ENCODE peak calls at places on chromosomes 7 and 10, in four cellular contexts. One of them, this sample, is unnamed.

GRCh38 chr7:88111136-88111748 is 108.6 kb downstream of the SRI start:
- DNase-seq in naive thymus-derived CD4-positive, alpha-beta T cell: peak; percentile 15
- DNase-seq in AG04450: no peak
- DNase-seq in fibroblast of lung: peak; percentile 73
- DNase-seq in this sample: peak; percentile 12

GRCh38 chr10:73827346-73828089 is 16.1 kb upstream of the NDST2 start:
- DNase-seq in naive thymus-derived CD4-positive, alpha-beta T cell: no peak
- DNase-seq in AG04450: no peak
- DNase-seq in fibroblast of lung: no peak
- DNase-seq in this sample: no peak

GRCh38 chr10:43120116-43120947 is 17.9 kb upstream of the CSGALNACT2 start:
- DNase-seq in naive thymus-derived CD4-positive, alpha-beta T cell: no peak
- DNase-seq in AG04450: no peak
- DNase-seq in fibroblast of lung: no peak
- DNase-seq in this sample: no peak

GRCh38 chr10:119140603-119141245 is 24.8 kb downstream of the SFXN4 start:
- DNase-seq in naive thymus-derived CD4-positive, alpha-beta T cell: no peak
- DNase-seq in AG04450: no peak
- DNase-seq in fibroblast of lung: no peak
- DNase-seq in this sample: no peak

GRCh38 chr10:103745264-103746247 is 109.8 kb downstream of the SH3PXD2A start:
- DNase-seq in naive thymus-derived CD4-positive, alpha-beta T cell: no peak
- DNase-seq in AG04450: no peak
- DNase-seq in fibroblast of lung: no peak
- DNase-seq in this sample: no peak

GRCh38 chr7:115851291-115851690 is 179.3 kb downstream of the TFEC start:
- DNase-seq in naive thymus-derived CD4-positive, alpha-beta T cell: no peak
- DNase-seq in AG04450: peak; percentile 30
- DNase-seq in fibroblast of lung: peak; percentile 83
- DNase-seq in this sample: peak; percentile 27

GRCh38 chr10:132409667-132410028 is 12.6 kb downstream of the PWWP2B start:
- DNase-seq in naive thymus-derived CD4-positive, alpha-beta T cell: no peak
- DNase-seq in AG04450: no peak
- DNase-seq in fibroblast of lung: no peak
- DNase-seq in this sample: no peak

GRCh38 chr7:45690762-45691150 is 116.6 kb downstream of the ADCY1 start:
- DNase-seq in naive thymus-derived CD4-positive, alpha-beta T cell: no peak
- DNase-seq in AG04450: no peak
- DNase-seq in fibroblast of lung: no peak
- DNase-seq in this sample: no peak

GRCh38 chr7:46512901-46513431 is 591.9 kb upstream of the IGFBP3 start:
- DNase-seq in naive thymus-derived CD4-positive, alpha-beta T cell: no peak
- DNase-seq in AG04450: peak; percentile 74
- DNase-seq in fibroblast of lung: peak; percentile 99
- DNase-seq in this sample: no peak

GRCh38 chr10:5550621-5551530 is 26.1 kb downstream of the CALML3 start:
- DNase-seq in naive thymus-derived CD4-positive, alpha-beta T cell: no peak
- DNase-seq in AG04450: no peak
- DNase-seq in fibroblast of lung: peak; percentile 32
- DNase-seq in this sample: no peak

GRCh38 chr10:71040890-71041590 is 152.7 kb upstream of the PCBD1 start:
- DNase-seq in naive thymus-derived CD4-positive, alpha-beta T cell: no peak
- DNase-seq in AG04450: no peak
- DNase-seq in fibroblast of lung: no peak
- DNase-seq in this sample: no peak

GRCh38 chr7:88095-88926 is 104.1 kb upstream of the FAM20C start:
- DNase-seq in naive thymus-derived CD4-positive, alpha-beta T cell: no peak
- DNase-seq in AG04450: no peak
- DNase-seq in fibroblast of lung: no peak
- DNase-seq in this sample: no peak

GRCh38 chr10:6558759-6559429 is 21.2 kb downstream of the PRKCQ start:
- DNase-seq in naive thymus-derived CD4-positive, alpha-beta T cell: no peak
- DNase-seq in AG04450: no peak
- DNase-seq in fibroblast of lung: no peak
- DNase-seq in this sample: no peak

GRCh38 chr10:6558272-6558671 is 21.8 kb downstream of the PRKCQ start:
- DNase-seq in naive thymus-derived CD4-positive, alpha-beta T cell: peak; percentile 23
- DNase-seq in AG04450: no peak
- DNase-seq in fibroblast of lung: no peak
- DNase-seq in this sample: no peak

GRCh38 chr10:6553937-6554336 is 26.1 kb downstream of the PRKCQ start:
- DNase-seq in naive thymus-derived CD4-positive, alpha-beta T cell: no peak
- DNase-seq in AG04450: no peak
- DNase-seq in fibroblast of lung: no peak
- DNase-seq in this sample: no peak
- H3K27me3 ChIP-seq in naive thymus-derived CD4-positive, alpha-beta T cell: no peaks in the 10 kb centered on the region
- H3K27me3 ChIP-seq in AG04450: peaks cover 2% of the 10 kb centered on the region
- H3K27me3 ChIP-seq in fibroblast of lung: no peaks in the 10 kb centered on the region
- H3K27me3 ChIP-seq in this sample: no peaks in the 10 kb centered on the region

DNA sequence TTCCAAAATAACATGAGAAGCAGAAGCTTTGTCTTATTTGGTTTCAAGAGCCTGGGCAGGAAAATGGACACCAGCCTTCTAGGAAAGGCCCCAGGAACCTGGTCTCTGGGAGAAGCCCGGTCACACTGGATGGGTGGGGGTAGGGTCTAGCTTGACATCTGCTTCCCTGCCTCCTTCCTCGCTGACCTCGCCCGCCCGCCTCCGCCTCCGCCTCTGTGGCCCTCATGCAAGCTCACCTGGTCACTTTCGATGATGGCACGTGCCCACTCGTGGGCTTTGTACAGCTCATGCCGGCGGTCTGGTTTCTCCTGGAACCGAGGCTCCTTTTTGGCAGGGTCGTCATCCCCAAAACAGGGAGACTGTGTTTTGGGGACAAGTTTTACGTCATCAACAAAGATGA is 63.4 kb downstream of the SCRN1 start:
- DNase-seq in naive thymus-derived CD4-positive, alpha-beta T cell: no peak
- DNase-seq in AG04450: no peak
- DNase-seq in fibroblast of lung: no peak
- DNase-seq in this sample: no peak
- H3K27me3 ChIP-seq in naive thymus-derived CD4-positive, alpha-beta T cell: no peaks in the 10 kb centered on the region
- H3K27me3 ChIP-seq in AG04450: no peaks in the 10 kb centered on the region
- H3K27me3 ChIP-seq in fibroblast of lung: no peaks in the 10 kb centered on the region
- H3K27me3 ChIP-seq in this sample: no peaks in the 10 kb centered on the region

GRCh38 chr7:35250452-35250851 is 3.4 kb downstream of the TBX20 start:
- DNase-seq in naive thymus-derived CD4-positive, alpha-beta T cell: no peak
- DNase-seq in AG04450: no peak
- DNase-seq in fibroblast of lung: no peak
- DNase-seq in this sample: no peak
- H3K27me3 ChIP-seq in naive thymus-derived CD4-positive, alpha-beta T cell: no peaks in the 10 kb centered on the region
- H3K27me3 ChIP-seq in AG04450: peaks cover 49% of the 10 kb centered on the region
- H3K27me3 ChIP-seq in fibroblast of lung: peaks cover 36% of the 10 kb centered on the region
- H3K27me3 ChIP-seq in this sample: peaks cover 32% of the 10 kb centered on the region

DNA sequence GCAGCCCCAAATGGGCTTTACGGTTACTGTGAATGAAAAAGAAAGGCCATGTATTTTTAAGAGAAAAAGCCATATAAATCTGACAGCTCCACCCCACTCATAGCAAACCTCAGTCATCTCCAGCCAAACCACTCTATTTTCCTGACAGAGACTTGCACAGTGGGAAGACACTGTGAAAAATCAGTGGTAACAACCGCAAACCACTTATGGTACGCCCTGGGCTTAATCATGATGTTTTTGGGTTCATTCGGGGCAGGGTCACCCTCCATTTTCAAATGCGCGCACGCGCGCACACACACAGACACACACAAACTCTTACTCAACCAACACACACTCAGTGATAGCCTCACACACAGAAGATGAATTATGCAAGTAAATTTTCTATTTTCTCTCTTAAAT is 82.0 kb upstream of the HPS1 start:
- DNase-seq in naive thymus-derived CD4-positive, alpha-beta T cell: no peak
- DNase-seq in AG04450: no peak
- DNase-seq in fibroblast of lung: no peak
- DNase-seq in this sample: no peak
- H3K27me3 ChIP-seq in naive thymus-derived CD4-positive, alpha-beta T cell: no peaks in the 10 kb centered on the region
- H3K27me3 ChIP-seq in AG04450: no peaks in the 10 kb centered on the region
- H3K27me3 ChIP-seq in fibroblast of lung: no peaks in the 10 kb centered on the region
- H3K27me3 ChIP-seq in this sample: peaks cover 3% of the 10 kb centered on the region

GRCh38 chr10:101283762-101284161 is 54.5 kb upstream of the LBX1 start:
- DNase-seq in naive thymus-derived CD4-positive, alpha-beta T cell: no peak
- DNase-seq in AG04450: no peak
- DNase-seq in fibroblast of lung: no peak
- DNase-seq in this sample: no peak
- H3K27me3 ChIP-seq in naive thymus-derived CD4-positive, alpha-beta T cell: no peaks in the 10 kb centered on the region
- H3K27me3 ChIP-seq in AG04450: peaks cover 67% of the 10 kb centered on the region
- H3K27me3 ChIP-seq in fibroblast of lung: peaks cover 45% of the 10 kb centered on the region
- H3K27me3 ChIP-seq in this sample: peaks cover 84% of the 10 kb centered on the region

GRCh38 chr10:102240467-102241036 is 760 bp downstream of the PITX3 start:
- DNase-seq in naive thymus-derived CD4-positive, alpha-beta T cell: no peak
- DNase-seq in AG04450: no peak
- DNase-seq in fibroblast of lung: no peak
- DNase-seq in this sample: no peak
- H3K27me3 ChIP-seq in naive thymus-derived CD4-positive, alpha-beta T cell: no peaks in the 10 kb centered on the region
- H3K27me3 ChIP-seq in AG04450: peaks cover 35% of the 10 kb centered on the region
- H3K27me3 ChIP-seq in fibroblast of lung: peaks cover 34% of the 10 kb centered on the region
- H3K27me3 ChIP-seq in this sample: peaks cover 65% of the 10 kb centered on the region

DNA sequence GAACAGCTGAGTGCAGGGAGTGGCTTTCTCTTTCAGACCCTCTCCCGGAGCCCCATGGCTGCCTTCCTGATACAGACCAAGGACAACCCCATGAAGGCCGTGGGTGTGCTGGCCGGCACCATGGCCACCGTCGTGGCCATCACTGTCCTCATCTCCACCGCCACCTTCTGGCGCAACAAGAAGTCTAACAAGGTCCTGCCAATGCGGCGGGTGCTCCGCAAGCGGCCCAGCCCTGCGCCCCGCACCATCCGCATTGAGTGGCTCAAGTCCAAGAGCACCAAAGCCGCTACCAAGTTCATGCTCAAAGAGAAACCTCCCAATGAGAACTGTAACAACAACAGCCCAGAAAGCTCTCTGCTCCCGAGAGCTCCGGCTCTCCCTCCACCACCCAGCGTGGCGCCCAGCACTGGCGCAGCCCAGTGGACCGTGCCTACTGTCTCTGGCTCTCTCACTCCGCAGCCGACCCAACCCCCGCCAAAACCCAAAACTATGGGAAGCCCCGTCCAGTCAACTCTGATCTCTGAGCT is 11.2 kb downstream of the LRIT2 start:
- DNase-seq in naive thymus-derived CD4-positive, alpha-beta T cell: no peak
- DNase-seq in AG04450: no peak
- DNase-seq in fibroblast of lung: no peak
- DNase-seq in this sample: no peak
- H3K27me3 ChIP-seq in naive thymus-derived CD4-positive, alpha-beta T cell: no peaks in the 10 kb centered on the region
- H3K27me3 ChIP-seq in AG04450: no peaks in the 10 kb centered on the region
- H3K27me3 ChIP-seq in fibroblast of lung: no peaks in the 10 kb centered on the region
- H3K27me3 ChIP-seq in this sample: no peaks in the 10 kb centered on the region

GRCh38 chr10:130954326-130954905 is 357.1 kb downstream of the TCERG1L start:
- DNase-seq in naive thymus-derived CD4-positive, alpha-beta T cell: no peak
- DNase-seq in AG04450: no peak
- DNase-seq in fibroblast of lung: no peak
- DNase-seq in this sample: no peak
- H3K27me3 ChIP-seq in naive thymus-derived CD4-positive, alpha-beta T cell: no peaks in the 10 kb centered on the region
- H3K27me3 ChIP-seq in AG04450: no peaks in the 10 kb centered on the region
- H3K27me3 ChIP-seq in fibroblast of lung: no peaks in the 10 kb centered on the region
- H3K27me3 ChIP-seq in this sample: no peaks in the 10 kb centered on the region

GRCh38 chr10:123569436-123570010 is 96.6 kb upstream of the GPR26 start:
- DNase-seq in naive thymus-derived CD4-positive, alpha-beta T cell: no peak
- DNase-seq in AG04450: no peak
- DNase-seq in fibroblast of lung: no peak
- DNase-seq in this sample: no peak
- H3K27me3 ChIP-seq in naive thymus-derived CD4-positive, alpha-beta T cell: no peaks in the 10 kb centered on the region
- H3K27me3 ChIP-seq in AG04450: no peaks in the 10 kb centered on the region
- H3K27me3 ChIP-seq in fibroblast of lung: no peaks in the 10 kb centered on the region
- H3K27me3 ChIP-seq in this sample: no peaks in the 10 kb centered on the region

GRCh38 chr10:521261-521660 is 168.2 kb downstream of the DIP2C start:
- DNase-seq in naive thymus-derived CD4-positive, alpha-beta T cell: no peak
- DNase-seq in AG04450: no peak
- DNase-seq in fibroblast of lung: no peak
- DNase-seq in this sample: no peak

GRCh38 chr10:520402-520787 is 169.1 kb downstream of the DIP2C start:
- DNase-seq in naive thymus-derived CD4-positive, alpha-beta T cell: no peak
- DNase-seq in AG04450: no peak
- DNase-seq in fibroblast of lung: peak; percentile 21
- DNase-seq in this sample: no peak

GRCh38 chr10:519055-519715 is 170.3 kb downstream of the DIP2C start:
- DNase-seq in naive thymus-derived CD4-positive, alpha-beta T cell: no peak
- DNase-seq in AG04450: no peak
- DNase-seq in fibroblast of lung: no peak
- DNase-seq in this sample: no peak

GRCh38 chr10:517872-518475 is 171.5 kb downstream of the DIP2C start:
- DNase-seq in naive thymus-derived CD4-positive, alpha-beta T cell: no peak
- DNase-seq in AG04450: no peak
- DNase-seq in fibroblast of lung: no peak
- DNase-seq in this sample: no peak

DNA sequence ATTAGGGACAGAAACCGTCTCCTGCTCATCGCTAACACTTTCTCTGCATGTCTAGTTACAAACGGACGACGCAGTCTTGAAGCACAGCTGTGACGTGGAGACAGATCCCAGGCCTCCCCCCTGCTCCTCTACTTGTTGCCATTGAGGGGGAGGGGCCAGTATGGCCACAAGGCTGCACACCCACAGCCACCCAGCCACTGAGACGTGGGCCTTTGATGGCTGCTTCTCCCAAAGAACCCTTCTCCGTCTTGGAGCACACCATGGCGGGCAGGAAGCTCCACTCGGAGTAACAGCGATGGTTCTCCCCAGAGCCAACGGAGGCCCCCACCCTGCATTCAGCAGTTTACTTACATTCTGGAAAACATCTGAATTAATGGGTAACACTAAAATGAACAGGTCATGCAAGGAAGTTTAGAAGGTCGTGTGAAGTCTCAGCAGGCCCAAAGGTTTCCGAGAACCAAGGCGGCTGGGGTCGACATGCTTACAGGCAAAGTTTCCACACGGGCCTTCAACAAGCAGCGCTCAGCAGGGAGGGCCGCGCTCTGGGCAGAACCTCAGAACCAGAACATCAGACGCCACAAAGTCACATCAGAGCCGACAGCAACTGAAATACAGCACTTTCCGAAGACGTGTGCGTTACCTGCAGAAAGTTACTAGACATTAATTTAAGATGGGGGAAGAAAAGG is 169.6 kb downstream of the DIP2C start:
- DNase-seq in naive thymus-derived CD4-positive, alpha-beta T cell: no peak
- DNase-seq in AG04450: no peak
- DNase-seq in fibroblast of lung: no peak
- DNase-seq in this sample: no peak
- H3K27me3 ChIP-seq in naive thymus-derived CD4-positive, alpha-beta T cell: no peaks in the 10 kb centered on the region
- H3K27me3 ChIP-seq in AG04450: no peaks in the 10 kb centered on the region
- H3K27me3 ChIP-seq in fibroblast of lung: no peaks in the 10 kb centered on the region
- H3K27me3 ChIP-seq in this sample: no peaks in the 10 kb centered on the region

This sample was measured in neuronal stem cell.